ENCODE peak calls at places on chromosomes 2 and 18, in six cellular contexts. F, Y, S, J, R and T are unnamed samples.

GRCh38 chr2:235024191-235024611 is 72.4 kb downstream of the SH3BP4 start:
- DNase-seq in F (no peak), Y (peak), S (no peak), J (no peak), R (no peak), T (no peak)

GRCh38 chr2:56688661-56689060 is 504.9 kb downstream of the CCDC85A start:
- DNase-seq in F (no peak), Y (no peak), S (no peak), J (no peak), R (no peak), T (no peak)

GRCh38 chr2:173355132-173355865 is 627 bp downstream of the CDCA7 start:
- DNase-seq in F (peak), Y (peak), S (peak), J (peak), R (peak), T (no peak)

GRCh38 chr2:109239720-109240119 is 110.7 kb downstream of the SH3RF3 start:
- DNase-seq in F (peak), Y (peak), S (no peak), J (no peak), R (no peak), T (no peak)

GRCh38 chr18:23528580-23529472 is 25.5 kb downstream of the RMC1 start:
- DNase-seq in F (no peak), Y (no peak), S (no peak), J (no peak), R (no peak), T (no peak)

GRCh38 chr2:112216158-112216557 is 38.7 kb downstream of the ZC3H8 start:
- DNase-seq in F (peak), Y (peak), S (no peak), J (peak), R (no peak), T (no peak)

GRCh38 chr18:79766308-79766707 is 31.4 kb upstream of the KCNG2 start:
- DNase-seq in F (no peak), Y (no peak), S (peak), J (no peak), R (no peak), T (no peak)

GRCh38 chr2:240465765-240466578 is 30.5 kb downstream of the GPC1 start:
- DNase-seq in F (no peak), Y (no peak), S (no peak), J (no peak), R (peak), T (no peak)

GRCh38 chr2:191610749-191611148 is 67.2 kb upstream of the NABP1 start:
- DNase-seq in F (no peak), Y (no peak), S (no peak), J (no peak), R (no peak), T (no peak)

GRCh38 chr2:119106301-119106897 is 52.2 kb downstream of the C1QL2 start:
- DNase-seq in F (peak), Y (no peak), S (no peak), J (peak), R (no peak), T (no peak)

GRCh38 chr2:179336782-179337534 is 72.3 kb upstream of the SESTD1 start:
- DNase-seq in F (no peak), Y (peak), S (peak), J (no peak), R (no peak), T (no peak)